ENCODE peak calls at places on chromosomes 1 and 21, in nine cellular contexts. Q is BJ; O is AG04450; E is fibroblast of the aortic adventitia; U is fibroblast of villous mesenchyme; Z is neural progenitor cell; I is CD8-positive, alpha-beta T cell; S is suprapubic skin; A is HFFc6. N is an unnamed sample.

GRCh38 chr1:158039380-158039779 is 45.9 kb downstream of the KIRREL1 start:
- DNase-seq in Q (no peak), O (no peak), E (peak), U (no peak), Z (no peak), I (no peak), S (no peak), A (peak), N (no peak)

GRCh38 chr21:26572668-26573381 is at the start of gene CYYR1:
- DNase-seq in Q (no peak), O (no peak), E (no peak), U (no peak), Z (peak), I (no peak), S (no peak), A (no peak), N (no peak)

GRCh38 chr1:220498188-220498587 is 29.7 kb upstream of the MARK1 start:
- DNase-seq in Q (no peak), O (no peak), E (peak), U (no peak), Z (no peak), I (no peak), S (no peak), A (peak), N (no peak)

GRCh38 chr1:70438529-70438928 is 27.5 kb downstream of the CTH start:
- DNase-seq in Q (no peak), O (no peak), E (no peak), U (no peak), Z (no peak), I (no peak), S (no peak), A (peak), N (no peak)

GRCh38 chr1:244035358-244035757 is 15.7 kb upstream of the ZBTB18 start:
- DNase-seq in Q (no peak), O (no peak), E (no peak), U (no peak), Z (no peak), I (no peak), S (no peak), A (no peak), N (no peak)

GRCh38 chr1:217717959-217718358 is 86.8 kb downstream of the SPATA17 start:
- DNase-seq in Q (no peak), O (no peak), E (no peak), U (peak), Z (no peak), I (no peak), S (no peak), A (no peak), N (no peak)

GRCh38 chr1:63322248-63322943 is at the start of gene FOXD3:
- DNase-seq in Q (no peak), O (no peak), E (peak), U (peak), Z (peak), I (no peak), S (peak), A (peak), N (peak)

GRCh38 chr1:79430437-79430836 is 423.9 kb upstream of the ADGRL4 start:
- DNase-seq in Q (no peak), O (no peak), E (no peak), U (no peak), Z (peak), I (no peak), S (no peak), A (no peak), N (no peak)

GRCh38 chr1:32981003-32981909 is 16.6 kb upstream of the RNF19B start:
- DNase-seq in Q (no peak), O (peak), E (peak), U (peak), Z (no peak), I (peak), S (no peak), A (peak), N (peak)

GRCh38 chr1:64196074-64196869 is 7.2 kb upstream of the UBE2U start:
- DNase-seq in Q (no peak), O (no peak), E (no peak), U (no peak), Z (no peak), I (no peak), S (no peak), A (no peak), N (no peak)

GRCh38 chr1:42420911-42421585 is 34.8 kb downstream of the ZMYND12 start:
- DNase-seq in Q (peak), O (peak), E (peak), U (peak), Z (peak), I (no peak), S (no peak), A (peak), N (no peak)

GRCh38 chr1:214440219-214440965 is 111.0 kb downstream of the PTPN14 start:
- DNase-seq in Q (no peak), O (no peak), E (no peak), U (peak), Z (no peak), I (no peak), S (no peak), A (no peak), N (no peak)

GRCh38 chr1:156903328-156904091 is 10.0 kb downstream of the PEAR1 start:
- DNase-seq in Q (no peak), O (no peak), E (no peak), U (no peak), Z (no peak), I (no peak), S (no peak), A (no peak), N (no peak)

GRCh38 chr1:38584408-38585037 is 275.0 kb downstream of the RRAGC start:
- DNase-seq in Q (no peak), O (no peak), E (no peak), U (no peak), Z (no peak), I (no peak), S (no peak), A (no peak), N (no peak)

GRCh38 chr1:153545067-153546055 is at the start of gene S100A4:
- DNase-seq in Q (peak), O (peak), E (peak), U (peak), Z (peak), I (peak), S (peak), A (peak), N (peak)

GRCh38 chr1:22365331-22366295 is 86.0 kb upstream of the ZBTB40 start:
- DNase-seq in Q (no peak), O (no peak), E (no peak), U (no peak), Z (no peak), I (no peak), S (no peak), A (no peak), N (no peak)

GRCh38 chr21:45443595-45444181 is 38.7 kb downstream of the COL18A1 start:
- DNase-seq in Q (no peak), O (no peak), E (no peak), U (no peak), Z (no peak), I (no peak), S (no peak), A (no peak), N (no peak)
- TF ChIP-seq CTCF in Q (peak), O (no peak), E (peak), U (peak), Z (no peak), I (no peak), S (no peak), A (peak), N (no peak)

GRCh38 chr1:24830680-24831272 is 85.5 kb downstream of the CLIC4 start:
- DNase-seq in Q (peak), O (peak), E (peak), U (peak), Z (peak), I (no peak), S (no peak), A (peak), N (no peak)
- TF ChIP-seq CTCF in Q (peak), O (peak), E (peak), U (peak), Z (peak), I (peak), S (peak), A (peak), N (peak)

GRCh38 chr1:111334169-111334568 is 43.5 kb downstream of the CHIA start:
- DNase-seq in Q (no peak), O (peak), E (peak), U (peak), Z (peak), I (peak), S (no peak), A (peak), N (no peak)
- TF ChIP-seq CTCF in Q (peak), O (peak), E (peak), U (peak), Z (peak), I (peak), S (peak), A (peak), N (peak)

DNA sequence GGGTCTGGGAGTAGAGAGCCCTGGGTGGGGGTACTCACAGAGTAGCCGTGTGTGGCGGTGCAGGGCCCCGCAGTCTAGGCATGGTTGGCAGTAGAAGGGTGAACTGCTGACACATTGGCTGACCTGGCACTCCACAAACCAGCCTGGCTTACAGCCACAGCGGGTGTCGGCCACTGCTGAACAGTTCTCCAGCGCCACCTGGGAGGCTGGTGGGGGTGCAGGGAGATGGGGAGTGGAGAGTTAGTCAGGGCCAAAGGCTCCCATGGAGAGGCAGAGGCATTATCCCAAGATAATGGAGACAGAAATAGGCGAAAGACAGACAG is 1.5 kb downstream of the TNFRSF25 start:
- DNase-seq in Q (no peak), O (no peak), E (no peak), U (no peak), Z (no peak), I (no peak), S (no peak), A (no peak), N (no peak)
- TF ChIP-seq CTCF in Q (no peak), O (no peak), E (no peak), U (no peak), Z (no peak), I (no peak), S (no peak), A (no peak), N (no peak)

N was measured in natural killer cell.